ENCODE peak calls at places on chromosomes 3 and 15, in ten cellular contexts. Z is upper lobe of right lung, Q is GM13977, O is colonic mucosa, B is K562, F is fibroblast of the aortic adventitia, M is cardiac fibroblast, N is NB4, G is mesothelial cell of epicardium, L is progenitor cell of endocrine pancreas. K is an unnamed sample.
A peak's percentile ranks its signal among the peaks of the same experiment; 100 is the strongest.

GRCh38 chr3:10992017-10992945 is at the start of gene SLC6A1:
- DNase-seq in Z (no peak), Q (no peak), O (no peak), B (peak; percentile 49), F (no peak), M (peak; percentile 9), N (peak; percentile 12), G (no peak), L (no peak), K (no peak)

GRCh38 chr3:15743587-15744009 is 54.2 kb downstream of the ANKRD28 start:
- DNase-seq in Z (no peak), Q (no peak), O (no peak), B (no peak), F (no peak), M (no peak), N (no peak), G (no peak), L (no peak), K (no peak)

GRCh38 chr3:126348308-126348920 is 8.8 kb downstream of the KLF15 start:
- DNase-seq in Z (no peak), Q (no peak), O (peak; percentile 5), B (peak; percentile 29), F (no peak), M (no peak), N (no peak), G (peak; percentile 9), L (peak; percentile 8), K (no peak)

GRCh38 chr3:71416868-71417267 is 166.7 kb downstream of the FOXP1 start:
- DNase-seq in Z (no peak), Q (no peak), O (no peak), B (peak; percentile 31), F (no peak), M (no peak), N (peak; percentile 53), G (no peak), L (no peak), K (no peak)

GRCh38 chr3:127074900-127075360 is 92.0 kb downstream of the PLXNA1 start:
- DNase-seq in Z (peak; percentile 57), Q (peak; percentile 86), O (no peak), B (no peak), F (peak; percentile 91), M (peak; percentile 49), N (peak; percentile 96), G (no peak), L (no peak), K (peak; percentile 44)

GRCh38 chr3:185549111-185549510 is 3.3 kb downstream of the LIPH start:
- DNase-seq in Z (no peak), Q (no peak), O (peak; percentile 78), B (no peak), F (peak; percentile 100), M (peak; percentile 99), N (no peak), G (no peak), L (no peak), K (no peak)

GRCh38 chr3:134373942-134374790 is at the start of gene AMOTL2:
- DNase-seq in Z (peak; percentile 93), Q (peak; percentile 72), O (peak; percentile 86), B (peak; percentile 69), F (peak; percentile 97), M (peak; percentile 98), N (peak; percentile 74), G (peak; percentile 91), L (peak; percentile 89), K (peak; percentile 62)

GRCh38 chr3:142947799-142948575 is 15.5 kb downstream of the PAQR9 start:
- DNase-seq in Z (no peak), Q (no peak), O (no peak), B (no peak), F (no peak), M (no peak), N (peak; percentile 52), G (no peak), L (no peak), K (no peak)

GRCh38 chr3:77869423-77869822 is 829.5 kb downstream of the ROBO2 start:
- DNase-seq in Z (no peak), Q (no peak), O (no peak), B (no peak), F (no peak), M (no peak), N (no peak), G (no peak), L (no peak), K (no peak)

GRCh38 chr3:54964081-54964480 is 36.2 kb upstream of the LRTM1 start:
- DNase-seq in Z (no peak), Q (no peak), O (no peak), B (no peak), F (no peak), M (no peak), N (no peak), G (no peak), L (no peak), K (no peak)

GRCh38 chr15:52728899-52729298 is 49.7 kb upstream of the ATOSA start:
- DNase-seq in Z (no peak), Q (no peak), O (no peak), B (no peak), F (peak; percentile 66), M (peak; percentile 25), N (no peak), G (no peak), L (no peak), K (no peak)

GRCh38 chr3:122880624-122881023 is 85.8 kb downstream of the SLC49A4 start:
- DNase-seq in Z (no peak), Q (no peak), O (peak; percentile 36), B (no peak), F (no peak), M (no peak), N (no peak), G (no peak), L (no peak), K (no peak)

GRCh38 chr3:18988619-18989229 is 159.6 kb upstream of the KCNH8 start:
- DNase-seq in Z (no peak), Q (peak; percentile 30), O (no peak), B (no peak), F (peak; percentile 2), M (peak; percentile 30), N (peak; percentile 46), G (no peak), L (no peak), K (no peak)

GRCh38 chr15:47717036-47717611 is at the start of gene SEMA6D:
- DNase-seq in Z (peak; percentile 78), Q (peak; percentile 44), O (peak; percentile 79), B (no peak), F (peak; percentile 77), M (peak; percentile 71), N (no peak), G (peak; percentile 71), L (peak; percentile 81), K (peak; percentile 34)

GRCh38 chr3:113065336-113065735 is 74.6 kb downstream of the GTPBP8 start:
- DNase-seq in Z (no peak), Q (no peak), O (no peak), B (no peak), F (no peak), M (no peak), N (no peak), G (no peak), L (no peak), K (no peak)

DNA sequence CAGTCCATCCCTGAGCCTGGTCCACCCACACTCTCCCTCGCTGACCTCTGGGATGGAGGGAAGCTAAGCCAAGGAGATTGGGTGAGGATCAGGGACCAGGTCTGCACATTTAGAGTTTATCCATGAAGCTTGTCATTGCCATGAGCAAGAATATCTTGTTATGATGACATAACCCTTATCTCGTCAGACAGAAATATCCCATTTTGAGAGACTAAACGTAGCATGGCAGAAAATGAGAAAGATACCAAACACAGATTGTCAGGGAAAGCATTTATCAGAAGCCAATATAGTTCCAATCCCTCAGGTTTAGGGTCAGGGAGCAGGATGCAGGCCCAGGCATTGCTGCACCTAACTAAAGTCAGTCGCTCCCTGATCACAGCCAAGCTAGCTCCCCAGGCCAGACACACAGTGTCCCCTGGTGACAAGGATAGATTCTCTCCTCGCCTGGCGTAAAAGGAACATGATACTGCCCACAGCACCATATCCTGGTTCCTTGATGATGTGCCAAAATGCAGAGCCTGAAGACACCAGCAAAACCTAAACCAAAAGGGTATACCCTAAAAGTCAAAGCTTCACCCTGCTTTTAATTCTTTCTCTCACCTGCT is 66.9 kb downstream of the DCLK3 start:
- DNase-seq in Z (no peak), Q (no peak), O (no peak), B (no peak), F (no peak), M (no peak), N (no peak), G (no peak), L (no peak), K (no peak)
- TF ChIP-seq CTCF in Z (no peak), Q (no peak), O (no peak), B (no peak), F (no peak), M (no peak), N (no peak), G (no peak), L (no peak), K (no peak)

DNA sequence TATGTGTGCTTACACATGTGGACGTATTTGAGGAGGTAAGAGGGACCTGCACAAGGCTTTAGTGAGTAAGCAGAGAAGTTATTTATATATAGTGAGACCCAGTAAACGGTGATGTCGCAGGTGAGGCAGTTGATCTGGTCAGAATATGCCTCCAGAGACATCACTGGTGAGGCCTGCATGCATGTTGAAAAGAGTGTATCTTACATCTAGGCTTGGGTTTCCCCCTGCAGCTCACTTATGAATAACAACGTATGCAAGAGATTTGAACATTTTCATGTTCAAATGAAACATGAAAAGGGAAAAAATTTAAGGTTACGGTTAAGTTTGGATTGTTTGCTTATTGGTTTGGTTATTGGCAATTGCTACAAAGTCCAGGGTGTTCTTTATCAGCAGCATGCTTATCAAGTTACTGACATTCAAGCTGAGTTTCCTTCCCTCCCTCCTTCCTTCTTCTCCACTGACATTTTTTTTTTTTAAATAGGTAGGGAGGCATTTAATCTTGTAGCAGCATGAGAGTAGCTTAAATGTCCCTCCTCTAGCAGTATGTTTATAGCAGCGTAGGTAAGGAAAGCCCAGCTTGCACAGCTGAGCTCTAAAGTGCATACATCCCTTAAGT is 123.2 kb downstream of the IGF1R start:
- DNase-seq in Z (no peak), Q (no peak), O (no peak), B (no peak), F (peak; percentile 37), M (peak; percentile 29), N (no peak), G (no peak), L (no peak), K (no peak)
- TF ChIP-seq CTCF in Z (no peak), Q (no peak), O (no peak), B (no peak), F (peak; percentile 26), M (no peak), N (no peak), G (no peak), L (no peak), K (no peak)

DNA sequence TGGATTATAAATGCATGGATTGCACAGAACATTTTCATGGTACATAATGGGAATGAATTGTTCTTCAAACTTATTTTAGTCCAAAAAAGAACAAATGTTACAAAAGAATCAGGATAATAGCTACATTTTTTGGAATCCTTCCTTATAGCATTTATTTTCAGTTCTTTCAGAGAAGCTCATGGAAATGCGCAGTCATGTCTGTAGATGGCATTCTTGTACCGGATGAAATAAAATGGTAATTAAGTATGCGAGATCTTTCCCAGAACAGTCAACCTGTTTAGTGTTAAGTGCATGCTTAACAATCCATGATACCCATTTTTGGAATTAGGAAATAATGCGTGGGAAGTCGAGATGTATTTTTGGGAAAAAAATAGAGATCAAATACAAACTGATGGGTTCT is 38.2 kb upstream of the GOLGA8B start:
- DNase-seq in Z (no peak), Q (no peak), O (no peak), B (no peak), F (peak; percentile 50), M (peak; percentile 7), N (no peak), G (no peak), L (no peak), K (no peak)
- TF ChIP-seq CTCF in Z (peak; percentile 36), Q (peak; percentile 40), O (no peak), B (peak; percentile 46), F (peak; percentile 33), M (peak; percentile 30), N (no peak), G (no peak), L (no peak), K (peak; percentile 61)

GRCh38 chr15:34616613-34617012 is 33.2 kb upstream of the GOLGA8B start:
- DNase-seq in Z (no peak), Q (no peak), O (no peak), B (peak; percentile 26), F (peak; percentile 24), M (peak; percentile 39), N (peak; percentile 12), G (no peak), L (no peak), K (no peak)
- TF ChIP-seq CTCF in Z (no peak), Q (peak; percentile 21), O (no peak), B (peak; percentile 56), F (peak; percentile 14), M (peak; percentile 13), N (no peak), G (no peak), L (no peak), K (no peak)

K was measured in GM10248.